ENCODE peak calls at places on chromosomes 13 and 19, in eight cellular contexts. F is IMR-90, R is K562, W is HepG2, P is GM12878, C is body of pancreas, J is A549, Q is upper lobe of left lung. Y is an unnamed sample.

GRCh38 chr13:23321534-23322241 is 111.8 kb downstream of the SACS start:
- ATAC-seq in F (peak; percentile 82), R (no peak), W (peak; percentile 84), P (peak; percentile 93), C (peak; percentile 58), J (peak; percentile 99), Q (peak; percentile 58), Y (peak; percentile 90)

GRCh38 chr13:78631077-78631476 is 27.7 kb upstream of the POU4F1 start:
- ATAC-seq in F (no peak), R (no peak), W (no peak), P (no peak), C (no peak), J (no peak), Q (no peak), Y (no peak)

GRCh38 chr19:41535029-41535622 is 40.8 kb upstream of the CEACAM21 start:
- ATAC-seq in F (no peak), R (no peak), W (no peak), P (peak; percentile 83), C (no peak), J (no peak), Q (no peak), Y (no peak)

GRCh38 chr19:19342086-19343015 is 21.7 kb downstream of the MAU2 start:
- ATAC-seq in F (peak; percentile 89), R (peak; percentile 98), W (peak; percentile 90), P (peak; percentile 95), C (peak; percentile 74), J (peak; percentile 88), Q (peak; percentile 77), Y (peak; percentile 42)

GRCh38 chr19:39816287-39817048 is 17.5 kb downstream of the DYRK1B start:
- ATAC-seq in F (no peak), R (no peak), W (no peak), P (peak; percentile 57), C (no peak), J (no peak), Q (no peak), Y (no peak)

GRCh38 chr13:28408235-28408848 is 86.6 kb downstream of the FLT1 start:
- ATAC-seq in F (no peak), R (peak; percentile 93), W (no peak), P (peak; percentile 50), C (peak; percentile 66), J (no peak), Q (peak; percentile 75), Y (peak; percentile 85)

GRCh38 chr13:30113983-30114491 is 193.3 kb downstream of the KATNAL1 start:
- ATAC-seq in F (no peak), R (no peak), W (peak; percentile 48), P (no peak), C (peak; percentile 7), J (peak; percentile 4), Q (peak; percentile 15), Y (no peak)

GRCh38 chr13:61414686-61415664 is 674 bp downstream of the PCDH20 start:
- ATAC-seq in F (no peak), R (no peak), W (peak; percentile 97), P (no peak), C (peak; percentile 60), J (peak; percentile 68), Q (peak; percentile 95), Y (peak; percentile 77)

GRCh38 chr19:11382898-11383705 is 1.0 kb downstream of the EPOR start:
- ATAC-seq in F (no peak), R (peak; percentile 89), W (peak; percentile 37), P (peak; percentile 4), C (peak; percentile 17), J (peak; percentile 22), Q (peak; percentile 20), Y (no peak)

GRCh38 chr19:11378319-11379189 is 4.1 kb downstream of the SWSAP1 start:
- ATAC-seq in F (no peak), R (peak; percentile 8), W (peak; percentile 3), P (no peak), C (no peak), J (no peak), Q (no peak), Y (no peak)

GRCh38 chr19:11379857-11380350 is 4.2 kb downstream of the EPOR start:
- ATAC-seq in F (no peak), R (no peak), W (no peak), P (no peak), C (no peak), J (no peak), Q (no peak), Y (no peak)

GRCh38 chr19:11381535-11382369 is 2.4 kb downstream of the EPOR start:
- ATAC-seq in F (peak; percentile 56), R (no peak), W (peak; percentile 12), P (peak; percentile 80), C (no peak), J (peak; percentile 84), Q (peak; percentile 63), Y (peak; percentile 49)

GRCh38 chr19:11380653-11381534 is 3.2 kb downstream of the EPOR start:
- ATAC-seq in F (peak; percentile 88), R (no peak), W (peak; percentile 82), P (peak; percentile 89), C (peak; percentile 89), J (peak; percentile 73), Q (peak; percentile 94), Y (peak; percentile 96)
- TF ChIP-seq POLR2A in F (peak; percentile 91), R (no peak), W (peak; percentile 63), P (peak; percentile 89), C (peak; percentile 59), J (peak; percentile 69), Q (no peak), Y (peak; percentile 62)

GRCh38 chr19:47225746-47226425 is 5.1 kb downstream of the BBC3 start:
- ATAC-seq in F (peak; percentile 57), R (peak; percentile 73), W (peak; percentile 70), P (peak; percentile 73), C (peak; percentile 75), J (peak; percentile 35), Q (peak; percentile 81), Y (peak; percentile 74)

GRCh38 chr19:47228937-47229673 is 1.9 kb downstream of the BBC3 start:
- ATAC-seq in F (no peak), R (peak; percentile 1), W (peak; percentile 3), P (no peak), C (no peak), J (no peak), Q (no peak), Y (no peak)

GRCh38 chr19:47228168-47228936 is 2.6 kb downstream of the BBC3 start:
- ATAC-seq in F (peak; percentile 1), R (peak; percentile 50), W (peak; percentile 46), P (peak; percentile 47), C (no peak), J (peak; percentile 37), Q (no peak), Y (peak; percentile 4)

GRCh38 chr19:47227347-47228167 is 3.4 kb downstream of the BBC3 start:
- ATAC-seq in F (peak; percentile 33), R (peak; percentile 31), W (peak; percentile 16), P (peak; percentile 46), C (peak; percentile 17), J (peak; percentile 45), Q (peak; percentile 82), Y (peak; percentile 58)

DNA sequence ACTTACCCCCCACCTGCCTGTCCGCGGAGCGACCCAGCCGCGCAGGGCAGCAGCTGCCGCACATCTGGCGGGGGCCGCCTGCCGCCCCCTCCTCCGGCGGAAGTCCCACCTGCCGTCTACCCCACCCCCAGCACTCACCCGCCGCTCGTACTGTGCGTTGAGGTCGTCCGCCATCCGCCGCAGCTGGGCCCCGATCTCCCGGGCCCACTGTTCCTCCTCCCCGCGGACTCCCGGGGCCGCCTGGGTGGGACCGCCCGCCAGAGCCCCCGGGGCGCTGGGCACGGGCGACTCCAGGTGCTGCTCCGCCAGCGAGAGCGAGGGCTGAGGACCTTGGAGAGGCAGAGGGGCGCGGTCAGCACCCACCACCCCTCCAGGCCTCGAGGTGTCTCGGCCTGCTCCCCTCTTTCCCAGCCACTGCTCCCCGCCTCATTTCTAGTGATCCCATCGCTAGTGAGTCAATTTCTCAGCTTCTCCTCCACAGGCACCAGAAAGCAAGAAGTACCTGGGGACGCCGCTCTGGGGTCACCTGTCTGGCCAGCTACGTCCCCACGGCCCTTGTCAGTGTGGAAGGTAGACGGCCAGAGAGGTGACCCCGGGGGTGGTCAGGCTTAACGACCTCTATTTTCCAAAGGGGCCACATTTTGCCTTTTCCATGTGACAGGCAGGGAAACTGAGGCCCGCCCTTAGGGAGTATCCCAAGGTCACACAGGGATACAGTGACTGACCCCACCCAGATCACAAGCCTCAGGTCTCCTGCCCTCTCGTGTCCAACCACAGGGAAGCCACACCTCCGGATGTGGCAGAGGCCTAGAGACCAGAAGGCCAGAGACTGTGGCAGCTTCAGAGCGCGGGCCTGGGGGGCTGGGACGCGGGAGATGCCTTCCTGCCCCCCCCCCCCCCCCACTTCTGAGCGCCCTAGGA is 4.3 kb downstream of the BBC3 start:
- ATAC-seq in F (peak; percentile 2), R (peak; percentile 69), W (peak; percentile 63), P (peak; percentile 73), C (peak; percentile 13), J (peak; percentile 36), Q (peak; percentile 86), Y (peak; percentile 47)
- TF ChIP-seq POLR2A in F (peak; percentile 55), R (peak; percentile 94), W (peak; percentile 70), P (peak; percentile 93), C (peak; percentile 23), J (peak; percentile 5), Q (no peak), Y (peak; percentile 37)

DNA sequence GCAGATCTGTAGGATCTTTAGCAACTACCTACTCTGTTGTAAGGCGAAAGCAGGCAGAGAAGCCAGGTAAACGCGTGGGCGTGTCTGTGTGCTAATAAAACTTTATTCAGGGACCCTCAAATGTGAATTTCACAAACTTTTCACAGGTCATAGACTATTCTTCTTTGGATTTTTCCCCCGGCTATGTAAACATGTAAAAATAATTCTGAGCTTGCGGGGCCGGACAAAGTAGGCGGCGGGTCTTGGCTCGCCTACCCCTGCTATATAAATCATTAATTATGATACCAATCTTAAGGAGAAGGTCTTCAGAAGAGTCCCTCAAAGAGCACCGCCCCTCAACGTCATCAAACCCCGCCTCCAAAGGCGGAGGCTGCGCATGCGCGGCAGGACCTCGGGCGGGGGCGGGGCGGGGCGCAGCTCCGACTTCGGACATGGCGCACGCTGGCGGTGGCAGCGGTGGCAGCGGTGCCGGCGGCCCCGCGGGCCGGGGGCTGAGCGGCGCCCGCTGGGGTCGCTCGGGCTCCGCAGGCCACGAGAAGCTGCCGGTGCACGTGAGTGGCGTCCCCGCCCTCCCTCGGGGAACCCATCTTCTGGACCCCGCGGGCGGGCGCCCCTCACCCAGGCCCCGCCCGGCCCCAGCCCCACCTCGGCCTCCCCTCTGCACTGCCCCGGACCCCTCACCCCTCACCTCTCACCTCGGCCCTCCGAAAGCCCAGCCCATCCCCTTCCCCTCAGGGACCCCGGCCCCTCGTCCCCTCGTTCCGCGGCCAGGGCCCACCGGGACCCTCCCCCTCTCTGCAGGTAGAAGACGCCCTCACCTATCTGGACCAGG is at the start of gene SIN3B:
- ATAC-seq in F (peak; percentile 92), R (peak; percentile 86), W (peak; percentile 78), P (peak; percentile 89), C (peak; percentile 92), J (peak; percentile 81), Q (peak; percentile 89), Y (peak; percentile 89)
- TF ChIP-seq POLR2A in F (peak; percentile 63), R (no peak), W (no peak), P (peak; percentile 87), C (no peak), J (peak; percentile 81), Q (no peak), Y (peak; percentile 64)

DNA sequence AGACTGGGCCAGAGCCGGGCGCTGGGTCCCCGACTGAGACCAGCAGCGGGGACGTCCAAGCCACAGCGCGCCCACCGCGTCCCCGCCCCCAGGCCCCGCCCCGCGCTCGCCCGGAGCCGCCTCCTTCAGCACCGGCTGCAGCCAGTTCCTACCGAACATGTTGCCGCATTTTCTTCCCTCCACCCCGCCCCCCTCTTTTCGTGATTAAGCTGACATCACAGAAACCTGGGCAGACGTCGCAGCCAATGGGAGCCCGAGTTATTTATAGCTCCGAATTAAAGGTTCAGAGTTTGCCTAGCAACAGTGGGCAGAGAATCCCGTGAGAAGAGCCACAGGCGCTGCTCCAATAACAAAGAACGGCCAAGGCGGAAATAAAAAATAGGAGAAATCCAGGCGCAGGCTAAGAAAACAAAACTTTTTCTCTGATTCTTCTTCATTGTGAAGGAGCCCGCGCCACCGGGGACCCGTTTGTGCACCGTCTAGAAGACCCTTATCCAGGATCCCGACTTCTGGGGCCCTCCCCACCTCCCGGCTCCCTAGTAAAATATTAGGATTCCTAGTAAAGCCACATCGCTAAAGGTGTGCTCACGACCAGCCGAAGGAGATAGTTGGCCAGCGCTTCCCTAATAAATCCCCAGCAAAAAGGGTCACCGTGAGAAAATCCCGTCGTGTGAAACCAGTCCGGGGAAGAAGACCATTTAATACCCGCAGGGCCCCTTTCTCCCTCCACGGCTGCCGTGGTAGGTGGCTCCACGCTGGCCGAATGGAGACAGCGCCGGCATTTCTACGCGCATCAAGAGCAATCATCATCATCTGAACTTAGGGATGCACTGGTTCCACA is 61.7 kb downstream of the SERP2 start:
- ATAC-seq in F (peak; percentile 64), R (peak; percentile 90), W (peak; percentile 76), P (peak; percentile 86), C (peak; percentile 87), J (peak; percentile 64), Q (peak; percentile 93), Y (peak; percentile 83)
- TF ChIP-seq POLR2A in F (peak; percentile 89), R (peak; percentile 43), W (peak; percentile 55), P (no peak), C (peak; percentile 52), J (peak; percentile 26), Q (no peak), Y (no peak)